ENCODE peak calls at places on chromosomes 5 and 9, in five cellular contexts. One of them, this sample, is unnamed.
A peak's percentile ranks its signal among the peaks of the same experiment; 100 is the strongest.

GRCh38 chr9:37947431-37947830 is 43.5 kb upstream of the SLC25A51 start:
- DNase-seq in neural progenitor cell: no peak
- DNase-seq in fibroblast of lung: no peak
- DNase-seq in adipocyte: no peak
- DNase-seq in sigmoid colon: no peak
- DNase-seq in this sample: no peak

GRCh38 chr9:118362596-118362995 is 658.4 kb downstream of the TLR4 start:
- DNase-seq in neural progenitor cell: no peak
- DNase-seq in fibroblast of lung: no peak
- DNase-seq in adipocyte: no peak
- DNase-seq in sigmoid colon: no peak
- DNase-seq in this sample: no peak

GRCh38 chr9:69452110-69452780 is 127.2 kb downstream of the ENTREP1 start:
- DNase-seq in neural progenitor cell: peak; percentile 81
- DNase-seq in fibroblast of lung: no peak
- DNase-seq in adipocyte: no peak
- DNase-seq in sigmoid colon: no peak
- DNase-seq in this sample: no peak

GRCh38 chr5:134175874-134176522 is 752 bp downstream of the SKP1 start:
- DNase-seq in neural progenitor cell: no peak
- DNase-seq in fibroblast of lung: peak; percentile 25
- DNase-seq in adipocyte: peak; percentile 70
- DNase-seq in sigmoid colon: peak; percentile 68
- DNase-seq in this sample: no peak

GRCh38 chr9:75896193-75896592 is 5.7 kb downstream of the PCSK5 start:
- DNase-seq in neural progenitor cell: no peak
- DNase-seq in fibroblast of lung: no peak
- DNase-seq in adipocyte: no peak
- DNase-seq in sigmoid colon: no peak
- DNase-seq in this sample: no peak

GRCh38 chr5:71865665-71866320 is 146.7 kb downstream of the CARTPT start:
- DNase-seq in neural progenitor cell: no peak
- DNase-seq in fibroblast of lung: no peak
- DNase-seq in adipocyte: no peak
- DNase-seq in sigmoid colon: no peak
- DNase-seq in this sample: no peak

GRCh38 chr9:133667759-133668450 is 31.7 kb downstream of the DBH start:
- DNase-seq in neural progenitor cell: no peak
- DNase-seq in fibroblast of lung: no peak
- DNase-seq in adipocyte: no peak
- DNase-seq in sigmoid colon: no peak
- DNase-seq in this sample: no peak

GRCh38 chr9:6739218-6739617 is 18.6 kb upstream of the KDM4C start:
- DNase-seq in neural progenitor cell: no peak
- DNase-seq in fibroblast of lung: peak; percentile 32
- DNase-seq in adipocyte: peak; percentile 49
- DNase-seq in sigmoid colon: no peak
- DNase-seq in this sample: no peak

GRCh38 chr5:179436321-179437122 is 91.3 kb upstream of the ADAMTS2 start:
- DNase-seq in neural progenitor cell: no peak
- DNase-seq in fibroblast of lung: no peak
- DNase-seq in adipocyte: no peak
- DNase-seq in sigmoid colon: peak; percentile 45
- DNase-seq in this sample: no peak

GRCh38 chr9:81474792-81475191 is 214.6 kb downstream of the TLE1 start:
- DNase-seq in neural progenitor cell: no peak
- DNase-seq in fibroblast of lung: no peak
- DNase-seq in adipocyte: no peak
- DNase-seq in sigmoid colon: no peak
- DNase-seq in this sample: no peak

GRCh38 chr9:92292338-92293074 is 991 bp downstream of the IARS1 start:
- DNase-seq in neural progenitor cell: no peak
- DNase-seq in fibroblast of lung: peak; percentile 9
- DNase-seq in adipocyte: peak; percentile 42
- DNase-seq in sigmoid colon: no peak
- DNase-seq in this sample: no peak

GRCh38 chr9:133855802-133856592 is 117.8 kb upstream of the SARDH start:
- DNase-seq in neural progenitor cell: no peak
- DNase-seq in fibroblast of lung: peak; percentile 97
- DNase-seq in adipocyte: peak; percentile 82
- DNase-seq in sigmoid colon: peak; percentile 82
- DNase-seq in this sample: no peak

GRCh38 chr5:138569759-138570158 is 5.4 kb downstream of the HSPA9 start:
- DNase-seq in neural progenitor cell: no peak
- DNase-seq in fibroblast of lung: peak; percentile 19
- DNase-seq in adipocyte: no peak
- DNase-seq in sigmoid colon: no peak
- DNase-seq in this sample: no peak

DNA sequence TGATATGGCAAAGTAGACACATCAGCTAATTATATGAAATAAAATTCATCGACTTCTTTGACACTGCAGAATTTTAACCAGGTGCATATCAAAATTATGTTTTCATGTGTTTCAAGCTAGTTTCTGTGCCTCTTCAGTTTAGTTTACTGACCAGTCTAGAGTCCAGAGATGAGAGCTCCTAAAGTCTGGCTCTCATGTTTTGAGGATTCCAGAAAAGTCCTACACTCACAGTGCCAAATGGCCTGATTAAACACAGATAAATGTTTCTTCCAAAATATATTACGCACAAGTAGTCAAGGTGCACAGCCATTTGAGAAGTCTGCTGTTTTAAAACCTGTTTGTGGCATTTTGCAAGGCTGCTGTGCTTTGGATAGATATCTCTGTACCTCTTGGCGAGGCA is 15.6 kb downstream of the RGMB start:
- DNase-seq in neural progenitor cell: no peak
- DNase-seq in fibroblast of lung: no peak
- DNase-seq in adipocyte: no peak
- DNase-seq in sigmoid colon: no peak
- DNase-seq in this sample: no peak
- H3K36me3 ChIP-seq in neural progenitor cell: peaks cover 17% of the 10 kb centered on the region
- H3K36me3 ChIP-seq in fibroblast of lung: peaks cover 22% of the 10 kb centered on the region
- H3K36me3 ChIP-seq in adipocyte: peaks cover 60% of the 10 kb centered on the region
- H3K36me3 ChIP-seq in sigmoid colon: peaks cover 7% of the 10 kb centered on the region
- H3K36me3 ChIP-seq in this sample: peaks cover 25% of the 10 kb centered on the region

DNA sequence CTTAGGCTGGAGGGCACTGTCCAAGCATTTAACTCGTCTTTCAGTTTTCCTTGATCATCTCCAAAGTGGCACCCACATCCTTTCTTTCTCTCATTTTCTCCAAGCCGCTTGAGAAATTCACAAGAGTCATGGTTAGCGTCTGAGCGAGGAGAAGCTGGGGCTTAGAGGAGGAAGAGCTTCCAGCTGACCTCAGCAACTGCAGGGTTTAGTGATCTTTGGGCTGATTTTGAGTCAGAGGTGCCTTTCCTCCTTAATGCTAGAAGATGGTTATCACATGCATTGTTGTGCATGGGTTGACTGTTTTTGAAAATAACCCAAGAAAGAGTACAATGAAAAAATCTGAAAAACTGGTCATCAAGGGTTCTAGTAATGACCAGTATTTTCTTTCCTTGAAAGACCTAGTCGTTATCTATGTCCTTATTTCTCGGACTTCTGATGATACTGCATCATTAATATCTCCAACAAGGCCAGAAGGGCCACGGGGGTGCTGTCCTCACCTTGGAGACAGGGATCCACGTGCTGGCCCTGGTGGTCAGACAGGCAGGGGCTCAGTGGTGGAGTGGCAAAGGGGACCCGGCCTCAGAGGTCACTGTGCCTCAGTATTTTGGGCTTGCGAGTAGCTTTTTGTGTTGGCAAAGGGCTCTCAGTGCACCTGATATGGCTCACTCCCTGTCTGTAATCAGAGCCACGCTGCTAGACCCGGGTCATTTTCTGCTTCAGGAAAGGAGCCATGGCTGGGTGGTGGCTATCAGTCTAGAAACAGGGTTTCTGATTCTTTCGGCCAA is 134.9 kb downstream of the GADD45G start:
- DNase-seq in neural progenitor cell: no peak
- DNase-seq in fibroblast of lung: no peak
- DNase-seq in adipocyte: no peak
- DNase-seq in sigmoid colon: no peak
- DNase-seq in this sample: no peak
- H3K36me3 ChIP-seq in neural progenitor cell: no peaks in the 10 kb centered on the region
- H3K36me3 ChIP-seq in fibroblast of lung: no peaks in the 10 kb centered on the region
- H3K36me3 ChIP-seq in adipocyte: no peaks in the 10 kb centered on the region
- H3K36me3 ChIP-seq in sigmoid colon: no peaks in the 10 kb centered on the region
- H3K36me3 ChIP-seq in this sample: no peaks in the 10 kb centered on the region

DNA sequence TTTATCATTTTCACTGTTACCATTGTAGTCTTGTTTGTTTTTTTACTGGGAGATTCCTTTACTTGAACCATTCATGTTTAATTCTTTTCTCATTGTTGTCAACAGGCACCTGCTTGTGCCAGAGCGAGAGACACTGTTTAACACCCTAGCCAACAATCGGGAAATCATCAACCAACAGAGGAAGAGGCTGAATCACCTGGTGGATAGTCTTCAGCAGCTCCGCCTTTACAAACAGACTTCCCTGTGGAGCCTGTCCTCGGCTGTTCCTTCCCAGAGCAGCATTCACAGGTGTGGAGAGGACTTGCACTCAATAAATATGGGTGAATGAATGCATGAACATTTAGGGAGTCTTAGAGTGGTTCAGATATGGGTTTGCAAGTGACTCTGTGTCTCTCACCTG is 37.5 kb downstream of the NUP214 start:
- DNase-seq in neural progenitor cell: no peak
- DNase-seq in fibroblast of lung: no peak
- DNase-seq in adipocyte: no peak
- DNase-seq in sigmoid colon: no peak
- DNase-seq in this sample: no peak
- H3K36me3 ChIP-seq in neural progenitor cell: peaks cover 34% of the 10 kb centered on the region
- H3K36me3 ChIP-seq in fibroblast of lung: peaks cover 2% of the 10 kb centered on the region
- H3K36me3 ChIP-seq in adipocyte: peaks cover 71% of the 10 kb centered on the region
- H3K36me3 ChIP-seq in sigmoid colon: peaks cover 32% of the 10 kb centered on the region
- H3K36me3 ChIP-seq in this sample: peaks cover 92% of the 10 kb centered on the region

DNA sequence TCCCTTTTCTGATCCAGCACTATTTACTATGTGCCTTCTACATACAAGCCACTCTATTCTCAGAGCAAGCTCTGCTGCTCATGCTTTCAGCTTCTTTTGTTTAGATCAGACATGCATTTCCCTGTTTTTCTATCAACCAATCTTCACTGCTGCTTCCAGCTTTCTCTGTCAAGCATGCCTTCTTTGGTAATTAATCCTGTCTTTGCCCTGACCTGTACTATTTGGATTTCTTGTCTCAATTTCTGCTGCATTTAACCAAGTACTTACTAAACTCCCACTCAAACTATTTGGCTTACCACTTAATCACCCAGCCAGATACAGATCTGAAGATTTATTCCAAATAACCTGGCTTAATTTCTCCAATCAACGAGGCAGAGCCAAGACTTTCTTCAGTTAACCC is 25.4 kb downstream of the OSMR start:
- DNase-seq in neural progenitor cell: no peak
- DNase-seq in fibroblast of lung: peak; percentile 26
- DNase-seq in adipocyte: no peak
- DNase-seq in sigmoid colon: no peak
- DNase-seq in this sample: no peak
- H3K36me3 ChIP-seq in neural progenitor cell: no peaks in the 10 kb centered on the region
- H3K36me3 ChIP-seq in fibroblast of lung: peaks cover 4% of the 10 kb centered on the region
- H3K36me3 ChIP-seq in adipocyte: peaks cover 61% of the 10 kb centered on the region
- H3K36me3 ChIP-seq in sigmoid colon: no peaks in the 10 kb centered on the region
- H3K36me3 ChIP-seq in this sample: no peaks in the 10 kb centered on the region

GRCh38 chr5:664994-665360 is 28.2 kb downstream of the TPPP start:
- DNase-seq in neural progenitor cell: no peak
- DNase-seq in fibroblast of lung: no peak
- DNase-seq in adipocyte: no peak
- DNase-seq in sigmoid colon: peak; percentile 46
- DNase-seq in this sample: no peak
- H3K36me3 ChIP-seq in neural progenitor cell: no peaks in the 10 kb centered on the region
- H3K36me3 ChIP-seq in fibroblast of lung: peaks cover 2% of the 10 kb centered on the region
- H3K36me3 ChIP-seq in adipocyte: no peaks in the 10 kb centered on the region
- H3K36me3 ChIP-seq in sigmoid colon: peaks cover 15% of the 10 kb centered on the region
- H3K36me3 ChIP-seq in this sample: peaks cover 71% of the 10 kb centered on the region

GRCh38 chr9:79707589-79707988 is 135.8 kb downstream of the TLE4 start:
- DNase-seq in neural progenitor cell: no peak
- DNase-seq in fibroblast of lung: no peak
- DNase-seq in adipocyte: no peak
- DNase-seq in sigmoid colon: no peak
- DNase-seq in this sample: no peak
- H3K36me3 ChIP-seq in neural progenitor cell: peaks cover 69% of the 10 kb centered on the region
- H3K36me3 ChIP-seq in fibroblast of lung: no peaks in the 10 kb centered on the region
- H3K36me3 ChIP-seq in adipocyte: peaks cover 64% of the 10 kb centered on the region
- H3K36me3 ChIP-seq in sigmoid colon: peaks cover 15% of the 10 kb centered on the region
- H3K36me3 ChIP-seq in this sample: no peaks in the 10 kb centered on the region

GRCh38 chr5:132270345-132270685 is 12.8 kb downstream of the PDLIM4 start:
- DNase-seq in neural progenitor cell: no peak
- DNase-seq in fibroblast of lung: no peak
- DNase-seq in adipocyte: no peak
- DNase-seq in sigmoid colon: no peak
- DNase-seq in this sample: no peak
- H3K36me3 ChIP-seq in neural progenitor cell: no peaks in the 10 kb centered on the region
- H3K36me3 ChIP-seq in fibroblast of lung: peaks cover 26% of the 10 kb centered on the region
- H3K36me3 ChIP-seq in adipocyte: peaks cover 36% of the 10 kb centered on the region
- H3K36me3 ChIP-seq in sigmoid colon: peaks cover 19% of the 10 kb centered on the region
- H3K36me3 ChIP-seq in this sample: no peaks in the 10 kb centered on the region

GRCh38 chr9:89347651-89348050 is 29.4 kb downstream of the SECISBP2 start:
- DNase-seq in neural progenitor cell: no peak
- DNase-seq in fibroblast of lung: no peak
- DNase-seq in adipocyte: no peak
- DNase-seq in sigmoid colon: no peak
- DNase-seq in this sample: no peak

GRCh38 chr9:89349607-89350006 is 31.3 kb downstream of the SECISBP2 start:
- DNase-seq in neural progenitor cell: no peak
- DNase-seq in fibroblast of lung: no peak
- DNase-seq in adipocyte: no peak
- DNase-seq in sigmoid colon: no peak
- DNase-seq in this sample: no peak

GRCh38 chr9:89342948-89343347 is 24.6 kb downstream of the SECISBP2 start:
- DNase-seq in neural progenitor cell: no peak
- DNase-seq in fibroblast of lung: no peak
- DNase-seq in adipocyte: no peak
- DNase-seq in sigmoid colon: no peak
- DNase-seq in this sample: no peak

GRCh38 chr9:89345476-89345875 is 27.2 kb downstream of the SECISBP2 start:
- DNase-seq in neural progenitor cell: no peak
- DNase-seq in fibroblast of lung: no peak
- DNase-seq in adipocyte: no peak
- DNase-seq in sigmoid colon: no peak
- DNase-seq in this sample: no peak

GRCh38 chr9:89346703-89347102 is 28.4 kb downstream of the SECISBP2 start:
- DNase-seq in neural progenitor cell: no peak
- DNase-seq in fibroblast of lung: no peak
- DNase-seq in adipocyte: no peak
- DNase-seq in sigmoid colon: no peak
- DNase-seq in this sample: no peak
- H3K36me3 ChIP-seq in neural progenitor cell: peaks cover 4% of the 10 kb centered on the region
- H3K36me3 ChIP-seq in fibroblast of lung: peaks cover 22% of the 10 kb centered on the region
- H3K36me3 ChIP-seq in adipocyte: peaks cover 96% of the 10 kb centered on the region
- H3K36me3 ChIP-seq in sigmoid colon: peaks cover 33% of the 10 kb centered on the region
- H3K36me3 ChIP-seq in this sample: peaks cover 85% of the 10 kb centered on the region